ENCODE peak calls at places on chromosomes 4 and X, in nine cellular contexts. X is iPS DF 6.9, T is upper lobe of right lung, C is H1, S is ascending aorta, N is PC-9, G is fibroblast of mammary gland, K is mucosa of descending colon, U is HFF-Myc. E is an unnamed sample.

GRCh38 chr4:2948895-2949781 is 14.1 kb downstream of the NOP14 start:
- DNase-seq in X (no peak), T (no peak), C (no peak), S (no peak), N (no peak), G (peak), K (peak), U (no peak), E (peak)

GRCh38 chrX:84469226-84469625 is 33.0 kb downstream of the HDX start:
- DNase-seq in X (no peak), T (no peak), C (no peak), S (no peak), N (no peak), G (peak), K (no peak), U (peak), E (no peak)

GRCh38 chr4:65868096-65868824 is 198.0 kb upstream of the EPHA5 start:
- DNase-seq in X (no peak), T (no peak), C (no peak), S (no peak), N (peak), G (no peak), K (no peak), U (no peak), E (no peak)

GRCh38 chr4:131499139-131499873 is 1649.8 kb upstream of the PCDH10 start:
- DNase-seq in X (no peak), T (no peak), C (no peak), S (no peak), N (no peak), G (peak), K (no peak), U (peak), E (no peak)

GRCh38 chrX:65985922-65986588 is 53.8 kb downstream of the VSIG4 start:
- DNase-seq in X (peak), T (no peak), C (no peak), S (no peak), N (peak), G (peak), K (peak), U (peak), E (peak)

GRCh38 chrX:41716217-41716616 is 7.8 kb upstream of the GPR82 start:
- DNase-seq in X (no peak), T (no peak), C (no peak), S (no peak), N (no peak), G (no peak), K (no peak), U (no peak), E (no peak)

GRCh38 chr4:172962564-172963353 is 205.9 kb upstream of the GALNT7 start:
- DNase-seq in X (no peak), T (no peak), C (no peak), S (no peak), N (no peak), G (peak), K (peak), U (peak), E (no peak)

GRCh38 chr4:56148428-56148827 is 199.7 kb downstream of the CEP135 start:
- DNase-seq in X (no peak), T (no peak), C (no peak), S (no peak), N (no peak), G (peak), K (no peak), U (no peak), E (no peak)

GRCh38 chr4:155952546-155952945 is 1.1 kb downstream of the CTSO start:
- DNase-seq in X (no peak), T (no peak), C (no peak), S (no peak), N (no peak), G (peak), K (no peak), U (no peak), E (no peak)

GRCh38 chrX:51894697-51895336 is 1.4 kb downstream of the MAGED1 start:
- DNase-seq in X (no peak), T (peak), C (no peak), S (no peak), N (no peak), G (peak), K (peak), U (no peak), E (peak)

GRCh38 chr4:129641179-129641578 is 545.2 kb downstream of the C4orf33 start:
- DNase-seq in X (peak), T (no peak), C (peak), S (no peak), N (no peak), G (peak), K (peak), U (peak), E (peak)

DNA sequence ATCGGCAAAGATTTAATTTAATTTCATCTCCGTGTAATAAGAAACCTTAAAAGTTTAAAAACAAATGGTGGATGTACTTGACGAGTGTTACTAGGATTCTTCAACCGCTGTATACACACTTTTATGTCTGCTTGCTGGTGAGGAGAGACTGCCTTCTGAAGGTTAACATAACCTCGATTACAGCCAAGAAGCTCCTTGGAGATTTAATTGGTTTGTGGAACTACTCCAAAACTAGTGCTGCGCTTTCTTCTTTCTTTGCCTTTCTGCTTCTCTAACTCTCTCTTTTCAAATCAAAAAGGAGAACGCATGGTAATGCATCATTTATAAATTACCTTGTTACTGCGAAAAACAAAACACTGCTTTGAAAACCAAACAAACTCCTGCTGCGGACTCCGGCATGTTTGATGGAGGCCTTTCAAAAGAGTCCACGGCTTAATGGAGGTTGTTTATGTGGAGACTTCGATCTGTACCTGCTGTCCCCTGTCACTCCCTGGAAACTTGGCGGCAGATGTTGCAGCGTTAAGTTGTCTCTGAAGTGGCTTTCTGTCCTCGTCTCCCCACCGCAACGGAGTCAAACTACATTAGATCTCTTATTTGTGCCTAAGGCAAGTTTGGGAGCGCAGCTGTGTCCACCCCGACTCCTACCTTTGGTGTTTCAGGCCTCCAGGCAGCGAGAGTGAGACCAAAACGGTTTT is 108.9 kb downstream of the ANTXR2 start:
- DNase-seq in X (no peak), T (no peak), C (no peak), S (no peak), N (no peak), G (no peak), K (no peak), U (no peak), E (no peak)
- H3K4me3 ChIP-seq in X (peak), T (no peak), C (peak), S (no peak), N (no peak), G (no peak), K (no peak), U (no peak), E (peak)

GRCh38 chrX:135518161-135518560 is 2.3 kb upstream of the INTS6L start:
- DNase-seq in X (no peak), T (no peak), C (no peak), S (no peak), N (no peak), G (no peak), K (no peak), U (no peak), E (no peak)
- H3K4me3 ChIP-seq in X (no peak), T (no peak), C (no peak), S (no peak), N (no peak), G (no peak), K (no peak), U (no peak), E (no peak)

DNA sequence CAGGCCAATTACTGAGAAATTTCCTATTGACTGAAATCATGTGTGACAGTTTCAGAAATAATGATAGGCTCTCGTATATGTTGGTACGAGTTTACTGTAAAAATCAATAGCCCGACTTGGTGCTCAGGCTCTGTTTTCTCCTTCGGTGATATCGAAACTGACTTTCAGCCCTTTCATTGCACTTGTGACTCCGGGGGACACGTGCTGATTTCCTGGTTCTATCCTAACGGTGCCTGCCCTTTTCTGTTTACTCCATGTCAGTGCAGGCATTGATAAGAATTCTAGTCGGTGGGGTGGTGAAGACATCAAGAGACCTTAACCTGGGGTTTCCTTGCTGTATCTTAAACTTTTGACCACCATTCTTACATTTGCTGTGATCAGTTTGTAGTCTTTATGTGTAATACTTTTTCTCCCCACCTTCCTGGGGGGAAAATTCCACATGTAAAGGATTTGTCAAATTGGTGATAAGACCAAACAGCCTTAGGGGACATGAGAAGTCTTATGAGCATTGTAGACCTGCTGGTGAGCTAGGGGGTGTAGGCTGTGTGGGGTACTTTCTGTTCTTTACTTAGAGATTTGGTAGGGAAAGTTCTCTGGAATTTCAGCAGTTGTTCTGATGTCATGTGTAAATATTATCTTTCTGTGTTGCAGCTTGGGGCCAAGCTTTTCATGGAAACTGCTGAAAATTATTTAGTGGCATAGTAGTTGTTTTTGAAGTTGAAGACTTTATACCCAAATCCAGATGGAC is 52.7 kb downstream of the TMEM131L start:
- DNase-seq in X (no peak), T (no peak), C (no peak), S (no peak), N (no peak), G (no peak), K (peak), U (no peak), E (no peak)
- H3K4me3 ChIP-seq in X (no peak), T (peak), C (no peak), S (no peak), N (no peak), G (no peak), K (no peak), U (no peak), E (no peak)

GRCh38 chr4:140095694-140096482 is 58.1 kb downstream of the MAML3 start:
- DNase-seq in X (no peak), T (no peak), C (no peak), S (no peak), N (peak), G (peak), K (peak), U (peak), E (no peak)
- H3K4me3 ChIP-seq in X (no peak), T (no peak), C (no peak), S (no peak), N (no peak), G (no peak), K (no peak), U (no peak), E (no peak)

GRCh38 chr4:137611998-137612700 is 79.9 kb upstream of the PCDH18 start:
- DNase-seq in X (no peak), T (no peak), C (no peak), S (no peak), N (no peak), G (peak), K (no peak), U (peak), E (no peak)

GRCh38 chr4:137610960-137611359 is 78.7 kb upstream of the PCDH18 start:
- DNase-seq in X (no peak), T (no peak), C (no peak), S (no peak), N (no peak), G (peak), K (no peak), U (peak), E (peak)

GRCh38 chr4:137608085-137608484 is 75.8 kb upstream of the PCDH18 start:
- DNase-seq in X (no peak), T (no peak), C (no peak), S (no peak), N (no peak), G (no peak), K (no peak), U (peak), E (no peak)

GRCh38 chr4:137614491-137614890 is 82.2 kb upstream of the PCDH18 start:
- DNase-seq in X (no peak), T (no peak), C (no peak), S (no peak), N (no peak), G (no peak), K (no peak), U (no peak), E (no peak)

DNA sequence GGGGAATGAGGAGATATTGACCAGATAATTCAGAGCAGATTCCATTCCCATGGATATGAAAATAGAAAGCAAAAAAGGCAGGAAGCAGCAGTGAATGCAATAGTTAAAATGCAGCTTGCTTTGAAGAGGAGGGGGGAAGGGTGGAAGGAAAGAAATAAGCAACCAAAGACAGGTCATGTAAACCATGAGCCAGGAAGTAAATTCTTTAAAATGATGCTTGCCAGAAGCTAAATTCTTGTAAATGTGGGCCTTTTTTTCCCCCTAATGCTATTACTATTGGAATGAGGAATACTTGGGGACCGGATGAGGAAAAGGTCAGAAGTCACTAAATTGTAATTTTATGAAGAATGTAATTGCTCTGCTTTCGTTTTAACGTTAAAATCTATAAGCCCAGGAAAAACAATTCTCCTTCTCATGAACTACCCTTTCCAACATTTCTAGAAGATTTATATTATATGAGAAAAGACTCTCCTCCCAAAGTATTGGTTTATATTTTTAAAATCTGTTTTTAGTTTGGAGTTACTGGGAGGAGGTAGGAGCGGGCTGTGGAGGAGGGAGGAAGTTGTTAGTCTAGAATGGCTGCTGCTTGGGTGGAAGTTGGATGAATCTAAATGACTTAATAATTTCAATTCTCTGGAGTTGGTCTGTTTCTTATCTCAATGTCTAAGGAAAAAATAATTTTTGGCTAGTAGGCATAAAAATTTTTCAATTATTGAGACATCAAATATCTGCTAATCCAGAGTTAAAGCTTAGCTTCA is 77.6 kb upstream of the PCDH18 start:
- DNase-seq in X (no peak), T (no peak), C (no peak), S (no peak), N (no peak), G (peak), K (no peak), U (peak), E (no peak)
- H3K4me3 ChIP-seq in X (no peak), T (no peak), C (no peak), S (peak), N (no peak), G (no peak), K (no peak), U (peak), E (no peak)

E was measured in testis.